ENCODE peak calls at places on chromosomes 13 and 19, in seven cellular contexts. L is WTC11; C is fibroblast of pulmonary artery; H is activated B cell treated with CpG ODN at 0.5 μM for 24 hours; M is CD4-positive, alpha-beta T cell; J is astrocyte of the spinal cord; Q is kidney. A is an unnamed sample.
A peak's percentile ranks its signal among the peaks of the same experiment; 100 is the strongest.

GRCh38 chr13:43573361-43573740 is 213.4 kb downstream of the ENOX1 start:
- DNase-seq in H (no peak), L (no peak), Q (no peak), C (peak; percentile 48), M (no peak), J (peak; percentile 5), A (no peak)

GRCh38 chr19:9981406-9982260 is 28.7 kb downstream of the COL5A3 start:
- DNase-seq in C (peak; percentile 11), M (no peak), Q (no peak), J (no peak), H (no peak), L (no peak), A (no peak)

GRCh38 chr13:20131057-20131832 is 29.6 kb downstream of the GJA3 start:
- DNase-seq in J (no peak), L (no peak), M (no peak), H (no peak), C (no peak), Q (no peak), A (peak; percentile 47)

GRCh38 chr19:3129112-3129511 is 6.7 kb upstream of the GNA15 start:
- DNase-seq in J (peak; percentile 73), C (peak; percentile 85), L (no peak), H (no peak), M (no peak), Q (no peak), A (no peak)

GRCh38 chr13:103531278-103531677 is 465.1 kb upstream of the SLC10A2 start:
- DNase-seq in J (no peak), M (no peak), Q (no peak), L (no peak), C (no peak), H (no peak), A (no peak)

GRCh38 chr13:27973291-27973690 is 4.2 kb upstream of the CDX2 start:
- DNase-seq in J (no peak), Q (no peak), L (no peak), C (no peak), M (no peak), H (no peak), A (no peak)

GRCh38 chr19:14369399-14370168 is 11.7 kb upstream of the ADGRE5 start:
- DNase-seq in H (peak; percentile 57), C (peak; percentile 56), J (peak; percentile 25), L (no peak), M (peak; percentile 68), Q (peak; percentile 85), A (no peak)

GRCh38 chr19:39411006-39411831 is 1.2 kb upstream of the PLEKHG2 start:
- DNase-seq in J (peak; percentile 65), L (no peak), C (peak; percentile 72), H (peak; percentile 34), Q (no peak), M (no peak), A (no peak)

GRCh38 chr19:47663435-47663910 is 49.7 kb upstream of the EHD2 start:
- DNase-seq in J (peak; percentile 96), M (no peak), Q (no peak), L (no peak), C (peak; percentile 90), H (no peak), A (no peak)

GRCh38 chr13:43787998-43788397 is 1.2 kb upstream of the ENOX1 start:
- DNase-seq in Q (no peak), M (no peak), H (no peak), J (peak; percentile 61), L (peak; percentile 20), C (peak; percentile 69), A (no peak)

GRCh38 chr13:81140675-81141074 is 799.7 kb upstream of the SPRY2 start:
- DNase-seq in M (no peak), C (no peak), L (no peak), H (no peak), Q (no peak), J (no peak), A (no peak)

GRCh38 chr19:13117176-13117771 is 734 bp upstream of the TRMT1 start:
- DNase-seq in M (no peak), J (no peak), C (no peak), H (no peak), L (no peak), Q (no peak), A (no peak)

DNA sequence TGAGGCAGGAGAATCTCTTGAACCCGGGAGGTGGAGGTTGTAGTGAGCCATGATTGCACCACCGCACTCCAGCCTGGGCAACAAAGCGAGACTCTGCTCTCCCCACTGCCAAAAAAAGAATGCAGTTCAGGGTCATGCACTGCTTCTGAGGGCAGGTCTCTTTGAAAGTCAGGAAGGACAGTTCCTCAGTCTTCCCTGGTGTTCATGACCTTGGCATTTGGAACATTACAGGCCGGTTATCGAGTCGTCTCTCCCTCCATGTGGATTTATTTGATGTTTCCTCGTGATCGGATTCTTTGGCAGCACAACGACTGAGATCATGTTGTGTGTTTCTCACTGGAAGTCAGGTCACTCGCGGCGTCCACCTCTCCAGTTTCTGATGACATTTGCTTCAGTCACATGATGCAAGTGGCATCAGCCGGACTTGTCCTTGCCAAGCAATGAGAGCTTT is 17.2 kb downstream of the FGF21 start:
- DNase-seq in C (no peak), J (no peak), L (no peak), M (no peak), Q (no peak), H (no peak), A (no peak)
- TF ChIP-seq CTCF in C (no peak), J (no peak), L (no peak), M (no peak), Q (no peak), H (no peak), A (no peak)

DNA sequence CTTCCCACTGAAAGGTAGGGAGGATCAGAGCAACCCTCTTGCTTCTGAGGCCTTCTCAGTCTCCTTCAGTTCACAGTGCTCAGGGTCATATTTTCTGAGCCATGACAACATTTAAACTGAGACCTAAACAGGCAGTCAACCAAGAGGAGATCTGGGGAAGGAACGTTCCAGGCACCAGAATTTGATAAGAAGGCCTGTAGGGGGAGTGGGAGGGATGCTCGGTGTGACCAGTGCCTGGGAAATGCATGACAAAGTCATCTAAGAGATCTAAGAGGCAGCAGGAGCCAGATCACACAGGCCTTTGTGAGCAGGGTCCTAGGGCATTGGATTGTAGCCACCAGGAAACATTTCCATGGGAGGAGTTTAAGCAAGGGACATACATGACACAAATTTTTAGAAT is 71.6 kb downstream of the SHISA2 start:
- DNase-seq in M (no peak), H (no peak), L (peak; percentile 58), Q (no peak), C (peak; percentile 8), J (no peak), A (no peak)
- TF ChIP-seq CTCF in M (no peak), H (no peak), L (no peak), Q (peak; percentile 9), C (peak; percentile 27), J (peak; percentile 51), A (peak; percentile 63)

GRCh38 chr13:77952737-77953136 is 34.1 kb upstream of the EDNRB start:
- DNase-seq in J (no peak), Q (no peak), H (no peak), M (no peak), C (no peak), L (no peak), A (no peak)
- TF ChIP-seq CTCF in J (no peak), Q (no peak), H (no peak), M (no peak), C (no peak), L (no peak), A (no peak)

GRCh38 chr13:93227280-93227905 is 786 bp downstream of the GPC6 start:
- DNase-seq in J (peak; percentile 80), L (peak; percentile 56), Q (no peak), C (peak; percentile 59), M (no peak), H (no peak), A (peak; percentile 76)

GRCh38 chr13:93226065-93226622 is 463 bp upstream of the GPC6 start:
- DNase-seq in Q (no peak), C (no peak), J (no peak), L (no peak), H (no peak), M (no peak), A (no peak)

GRCh38 chr13:93226623-93227279 is at the start of gene GPC6:
- DNase-seq in L (peak; percentile 58), J (peak; percentile 96), C (peak; percentile 97), M (no peak), H (no peak), Q (peak; percentile 57), A (no peak)

GRCh38 chr13:93230466-93230865 is 3.9 kb downstream of the GPC6 start:
- DNase-seq in J (peak; percentile 69), H (no peak), L (no peak), Q (no peak), C (peak; percentile 85), M (no peak), A (no peak)

DNA sequence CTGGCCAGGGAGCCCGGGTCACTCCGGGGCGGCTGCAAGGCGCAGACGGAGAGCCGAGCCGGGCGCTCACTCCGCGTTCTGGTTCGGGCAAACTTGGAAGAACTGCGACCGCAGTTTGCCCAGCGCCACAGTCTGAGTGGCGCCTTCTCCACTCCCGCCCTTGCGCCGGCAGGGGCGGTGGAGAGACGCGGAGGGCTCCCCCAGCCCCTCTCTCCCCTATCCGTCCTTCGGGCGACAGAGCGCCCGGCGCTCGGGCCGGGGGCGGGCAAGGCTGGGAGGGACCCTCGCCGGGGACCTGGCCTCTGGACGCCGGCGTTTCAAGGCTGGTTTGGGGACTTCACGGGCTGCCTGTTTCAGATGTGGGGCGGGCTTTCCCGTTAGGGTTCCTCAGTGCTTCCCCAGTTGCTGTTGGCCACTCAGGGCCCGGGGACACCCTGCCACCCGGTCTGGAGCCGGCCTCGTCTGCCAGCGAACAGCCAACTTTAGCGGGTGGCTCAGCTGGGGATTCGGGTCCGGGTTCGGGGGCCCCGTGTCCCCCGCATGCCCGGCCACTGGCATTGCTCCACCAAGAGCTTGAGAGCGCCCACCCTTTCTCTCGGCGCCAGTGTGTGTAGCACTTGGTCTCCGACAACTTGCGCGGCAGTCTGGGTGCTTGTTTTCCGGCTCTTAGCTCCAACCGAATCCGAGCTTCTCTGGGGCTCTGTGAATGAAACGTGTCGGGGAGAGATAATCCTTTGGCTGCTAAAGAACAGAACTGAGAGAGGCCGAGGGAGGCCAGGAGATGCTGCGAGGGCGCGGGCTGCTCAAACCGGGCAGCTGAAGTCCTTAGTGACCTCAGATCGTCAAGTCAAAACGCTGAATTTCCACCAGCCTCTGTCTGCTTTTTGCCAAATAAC is 1.5 kb downstream of the GPC6 start:
- DNase-seq in L (peak; percentile 79), H (no peak), M (no peak), Q (peak; percentile 80), C (peak; percentile 92), J (peak; percentile 92), A (peak; percentile 80)
- TF ChIP-seq CTCF in L (peak; percentile 34), H (no peak), M (no peak), Q (peak; percentile 21), C (peak; percentile 59), J (peak; percentile 76), A (peak; percentile 83)

GRCh38 chr19:16889883-16890460 is 1.2 kb downstream of the F2RL3 start:
- DNase-seq in J (no peak), M (no peak), C (no peak), L (no peak), H (no peak), Q (no peak), A (no peak)
- TF ChIP-seq CTCF in J (no peak), M (no peak), C (no peak), L (no peak), H (no peak), Q (no peak), A (no peak)

A was measured in type B pancreatic cell.